ENCODE peak calls at places on chromosomes 3 and 15, in nine cellular contexts. M is psoas muscle; Z is endothelial cell; I is osteocyte; W is stimulated activated CD4-positive, alpha-beta T cell treated with anti-CD3 and anti-CD28 coated beads, TNF-alpha, amount 100 ng/mL, for 48 hours; F is right lobe of liver; D is mucosa of gallbladder; X is pons; H is amygdala. N is an unnamed sample.

GRCh38 chr15:58442122-58442521 is 10.3 kb downstream of the LIPC start:
- DNase-seq in H (no peak), W (no peak), X (no peak), F (no peak), Z (no peak), I (no peak), M (no peak), D (no peak), N (no peak)

GRCh38 chr3:113035387-113035982 is 44.7 kb downstream of the GTPBP8 start:
- DNase-seq in I (no peak), F (no peak), D (peak), Z (peak), M (no peak), H (no peak), W (peak), X (peak), N (peak)

GRCh38 chr15:91271565-91272153 is 171.6 kb downstream of the SV2B start:
- DNase-seq in Z (peak), M (no peak), I (peak), D (peak), X (peak), H (no peak), F (no peak), W (peak), N (peak)

GRCh38 chr15:89809093-89809786 is 5.4 kb downstream of the ANPEP start:
- DNase-seq in Z (no peak), D (no peak), F (no peak), X (no peak), W (no peak), M (peak), H (no peak), I (no peak), N (peak)

GRCh38 chr3:135229018-135229495 is 434.0 kb downstream of the EPHB1 start:
- DNase-seq in H (no peak), X (peak), M (peak), W (no peak), D (peak), I (peak), F (no peak), Z (no peak), N (no peak)

GRCh38 chr3:20055020-20055775 is 15.0 kb downstream of the KAT2B start:
- DNase-seq in F (no peak), D (no peak), Z (no peak), I (no peak), H (no peak), W (no peak), M (no peak), X (peak), N (no peak)

GRCh38 chr3:35012210-35012609 is 627.1 kb upstream of the ARPP21 start:
- DNase-seq in M (no peak), Z (no peak), W (no peak), I (no peak), F (peak), H (no peak), X (no peak), D (peak), N (no peak)

GRCh38 chr15:45402955-45403892 is 24.9 kb upstream of the GATM start:
- DNase-seq in Z (peak), W (peak), I (no peak), F (peak), H (no peak), X (no peak), D (peak), M (peak), N (no peak)

GRCh38 chr15:67468431-67468830 is 52.5 kb upstream of the C15orf61 start:
- DNase-seq in M (no peak), F (no peak), I (no peak), X (peak), Z (no peak), H (no peak), W (no peak), D (no peak), N (no peak)

GRCh38 chr15:62088361-62088693 is 21.6 kb downstream of the C2CD4A start:
- DNase-seq in X (no peak), H (no peak), W (no peak), I (no peak), Z (no peak), F (no peak), M (no peak), D (no peak), N (no peak)

GRCh38 chr3:17481116-17481515 is 261.3 kb downstream of the TBC1D5 start:
- DNase-seq in X (no peak), F (no peak), Z (no peak), M (peak), D (no peak), H (no peak), W (no peak), I (no peak), N (peak)

GRCh38 chr15:94584833-94585244 is 353.5 kb downstream of the MCTP2 start:
- DNase-seq in H (no peak), Z (peak), I (peak), F (peak), X (no peak), D (no peak), W (peak), M (no peak), N (no peak)

GRCh38 chr15:71093089-71094024 is 21.9 kb upstream of the THSD4 start:
- DNase-seq in D (peak), F (no peak), H (no peak), I (peak), M (no peak), Z (no peak), X (no peak), W (no peak), N (peak)

GRCh38 chr3:42080452-42080872 is 10.7 kb upstream of the TRAK1 start:
- DNase-seq in F (no peak), X (peak), H (peak), I (no peak), Z (no peak), D (peak), M (no peak), W (no peak), N (no peak)

GRCh38 chr3:24793896-24794295 is 299.2 kb upstream of the THRB start:
- DNase-seq in W (no peak), Z (no peak), H (no peak), M (no peak), X (no peak), D (no peak), F (no peak), I (no peak), N (no peak)

GRCh38 chr15:98417346-98417745 is 231.0 kb upstream of the IGF1R start:
- DNase-seq in F (no peak), W (no peak), D (no peak), H (no peak), I (no peak), X (no peak), M (no peak), Z (no peak), N (no peak)

N was measured in prostate gland.